ENCODE peak calls at places on chromosomes 4 and X, in nine cellular contexts. H, A, V, B, Z, U, W, N and S are unnamed samples.
A peak's percentile ranks its signal among the peaks of the same experiment; 100 is the strongest.

GRCh38 chrX:8692886-8693285 is 39.1 kb downstream of the ANOS1 start:
- DNase-seq in W (no peak), A (no peak), N (no peak), Z (no peak), V (no peak), B (no peak), U (no peak), H (no peak), S (no peak)

GRCh38 chrX:11967986-11968385 is 170.3 kb upstream of the FRMPD4 start:
- DNase-seq in N (no peak), B (no peak), H (no peak), W (no peak), U (no peak), Z (no peak), V (no peak), A (no peak), S (no peak)

GRCh38 chr4:23768541-23768940 is 121.3 kb downstream of the PPARGC1A start:
- DNase-seq in Z (no peak), H (no peak), V (no peak), U (no peak), N (no peak), B (no peak), A (no peak), W (no peak), S (no peak)

GRCh38 chrX:118720058-118720707 is 7.2 kb upstream of the IL13RA1 start:
- DNase-seq in H (no peak), B (no peak), Z (no peak), A (no peak), U (no peak), N (no peak), W (no peak), V (no peak), S (no peak)

GRCh38 chr4:107794001-107794400 is 30.7 kb upstream of the SGMS2 start:
- DNase-seq in H (no peak), W (no peak), Z (peak; percentile 43), A (no peak), U (no peak), B (no peak), N (no peak), V (no peak), S (no peak)

GRCh38 chr4:16667464-16667863 is 231.0 kb downstream of the LDB2 start:
- DNase-seq in V (no peak), H (peak; percentile 81), A (no peak), Z (no peak), B (no peak), U (no peak), W (no peak), N (no peak), S (no peak)

GRCh38 chrX:155134255-155134654 is 62.9 kb downstream of the BRCC3 start:
- DNase-seq in B (no peak), A (no peak), H (no peak), W (no peak), U (no peak), Z (no peak), V (no peak), N (no peak), S (no peak)

GRCh38 chrX:129979207-129979920 is 3.1 kb upstream of the BCORL1 start:
- DNase-seq in N (no peak), U (no peak), W (no peak), A (no peak), B (no peak), V (peak; percentile 27), Z (peak; percentile 20), H (no peak), S (no peak)

GRCh38 chr4:21885241-21885640 is 63.3 kb downstream of the KCNIP4 start:
- DNase-seq in H (no peak), A (no peak), Z (no peak), V (no peak), W (no peak), N (no peak), U (no peak), B (no peak), S (no peak)

GRCh38 chrX:49754238-49754857 is 58.6 kb upstream of the PAGE1 start:
- DNase-seq in A (peak; percentile 25), Z (peak; percentile 27), U (peak; percentile 11), H (peak; percentile 0), B (no peak), V (peak; percentile 42), W (peak; percentile 43), N (no peak), S (no peak)

DNA sequence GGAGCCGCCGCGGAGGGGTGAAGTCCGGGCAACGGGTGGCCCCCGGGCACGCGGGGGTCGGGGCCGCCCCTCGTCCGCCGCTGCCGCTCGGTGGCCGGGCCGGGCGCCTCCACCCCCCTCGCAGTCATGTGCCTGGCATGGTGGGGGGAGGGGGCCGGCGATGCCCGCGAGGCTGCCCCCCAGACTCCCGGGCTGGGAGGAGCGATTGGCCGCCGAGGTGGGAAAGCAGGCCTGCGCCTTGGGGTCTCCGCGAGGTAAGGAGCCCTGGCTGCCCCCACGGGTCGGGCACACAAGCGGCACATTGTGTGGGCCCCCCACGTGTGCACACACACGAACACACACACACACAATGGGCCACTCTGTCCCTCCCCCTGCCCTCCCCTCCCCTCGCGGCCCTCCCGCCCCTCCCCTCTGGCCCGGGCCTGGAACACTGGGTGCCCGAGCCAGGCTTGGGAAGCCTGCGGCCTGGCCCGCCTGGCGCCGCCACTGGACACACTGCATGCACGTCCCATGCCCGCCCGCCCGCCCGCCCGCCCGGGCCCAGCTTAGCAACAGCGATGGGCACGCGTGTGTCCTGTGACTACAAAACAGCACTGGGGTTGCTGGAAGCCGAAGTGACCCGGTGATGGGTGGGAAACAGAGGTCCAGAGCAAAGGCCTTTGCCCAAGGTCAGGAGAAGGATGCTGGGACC is 1.3 kb downstream of the SLC6A8 start:
- DNase-seq in W (no peak), N (no peak), V (no peak), H (no peak), U (peak; percentile 50), A (no peak), B (no peak), Z (no peak), S (peak; percentile 56)
- H3K4me3 ChIP-seq in W (peak overlapping the region; percentile 23), N (peak overlapping the region; percentile 15), V (peak overlapping the region; percentile 44), H (peak overlapping the region; percentile 53), U (peak overlapping the region; percentile 53), A (peak overlapping the region; percentile 37), B (peak overlapping the region; percentile 34), Z (peak overlapping the region; percentile 30), S (peak overlapping the region; percentile 31)

DNA sequence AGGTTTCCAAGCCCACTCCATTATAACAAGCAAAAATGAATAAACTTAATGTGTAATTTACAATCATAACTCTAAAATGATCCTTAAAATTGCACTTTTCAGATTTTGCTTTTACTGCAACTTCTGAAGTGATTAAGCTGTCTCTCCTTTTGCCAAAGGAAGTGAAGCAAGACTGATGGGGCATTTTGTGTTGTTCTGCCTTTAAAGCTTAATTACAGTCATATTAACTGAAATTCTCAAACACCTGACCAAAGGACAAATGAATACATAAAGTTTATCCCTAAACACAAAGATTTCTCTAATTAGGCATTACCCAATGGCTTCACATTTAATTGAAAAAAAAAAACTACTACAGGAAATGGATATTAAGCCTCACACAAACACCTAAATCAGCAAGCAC is 101.8 kb downstream of the ATP11C start:
- DNase-seq in N (no peak), A (no peak), Z (no peak), V (no peak), H (no peak), U (no peak), W (no peak), B (no peak), S (no peak)
- H3K27ac ChIP-seq in N (no peak overlapping the region), A (no peak overlapping the region), Z (no peak overlapping the region), V (no peak overlapping the region), H (no peak overlapping the region), U (peak overlapping the region; percentile 26), W (no peak overlapping the region), B (no peak overlapping the region), S (no peak overlapping the region)

GRCh38 chr4:90030953-90031352 is 96.2 kb upstream of the CCSER1 start:
- DNase-seq in B (no peak), W (no peak), H (no peak), V (no peak), Z (no peak), A (no peak), U (no peak), N (no peak), S (no peak)
- TF ChIP-seq CTCF in B (no peak), W (no peak), H (no peak), V (no peak), Z (peak; percentile 20), A (no peak), U (no peak), N (no peak), S (no peak)

GRCh38 chrX:39756086-39756883 is 341.5 kb downstream of the BCOR start:
- DNase-seq in W (no peak), N (no peak), U (no peak), B (peak; percentile 43), Z (no peak), H (no peak), A (no peak), V (no peak), S (no peak)
- H3K4me3 ChIP-seq in W (no peak overlapping the region), N (no peak overlapping the region), U (no peak overlapping the region), B (no peak overlapping the region), Z (no peak overlapping the region), H (no peak overlapping the region), A (no peak overlapping the region), V (no peak overlapping the region), S (no peak overlapping the region)

DNA sequence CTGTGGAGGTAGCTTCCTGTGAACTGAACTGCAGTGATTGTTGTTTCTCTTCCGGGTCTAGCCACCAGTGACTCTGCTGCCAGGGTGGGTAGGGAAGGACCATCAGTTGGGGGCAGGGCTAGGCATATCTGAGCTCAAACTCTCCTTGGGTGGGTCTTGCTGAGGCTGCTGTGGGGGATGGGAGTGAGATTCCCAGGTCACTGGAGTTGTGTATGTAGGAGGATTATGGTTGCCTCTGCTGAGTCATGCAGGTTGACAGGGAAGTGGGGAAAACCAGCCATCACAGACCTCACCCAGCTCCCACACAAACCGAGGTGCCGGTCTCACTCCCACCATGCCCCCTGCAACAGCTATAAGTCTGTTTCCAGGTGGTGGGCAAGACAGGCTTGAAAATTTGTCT is 1937.8 kb downstream of the PCDH7 start:
- DNase-seq in A (no peak), Z (no peak), N (no peak), W (no peak), U (no peak), B (no peak), V (no peak), H (no peak), S (no peak)
- H3K27ac ChIP-seq in A (no peak overlapping the region), Z (no peak overlapping the region), N (no peak overlapping the region), W (no peak overlapping the region), U (no peak overlapping the region), B (no peak overlapping the region), V (no peak overlapping the region), H (no peak overlapping the region), S (no peak overlapping the region)

GRCh38 chr4:2930821-2931764 is 32.1 kb downstream of the NOP14 start:
- DNase-seq in B (peak; percentile 81), Z (peak; percentile 53), V (peak; percentile 21), U (peak; percentile 29), H (no peak), N (no peak), W (peak; percentile 88), A (peak; percentile 89), S (peak; percentile 90)
- TF ChIP-seq CTCF in B (no peak), Z (no peak), V (no peak), U (no peak), H (peak; percentile 18), N (no peak), W (peak; percentile 46), A (peak; percentile 20), S (peak; percentile 60)